ENCODE peak calls at places on chromosomes 5 and 9, in seven cellular contexts. One of them, this sample, is unnamed.

GRCh38 chr5:158599132-158599531 is 500.6 kb downstream of the EBF1 start:
- DNase-seq in brain microvascular endothelial cell: no peak
- DNase-seq in neural progenitor cell: no peak
- DNase-seq in PC-3: no peak
- DNase-seq in PC-9: no peak
- DNase-seq in psoas muscle: no peak
- DNase-seq in colonic mucosa: no peak
- DNase-seq in this sample: no peak

GRCh38 chr9:98101868-98102273 is 17.2 kb downstream of the TRIM14 start:
- DNase-seq in PC-9: no peak
- DNase-seq in brain microvascular endothelial cell: no peak
- DNase-seq in psoas muscle: no peak
- DNase-seq in neural progenitor cell: peak
- DNase-seq in colonic mucosa: no peak
- DNase-seq in PC-3: no peak
- DNase-seq in this sample: no peak

GRCh38 chr5:130198927-130199326 is 294.7 kb downstream of the CHSY3 start:
- DNase-seq in brain microvascular endothelial cell: peak
- DNase-seq in colonic mucosa: no peak
- DNase-seq in PC-3: peak
- DNase-seq in neural progenitor cell: peak
- DNase-seq in PC-9: no peak
- DNase-seq in psoas muscle: no peak
- DNase-seq in this sample: no peak

GRCh38 chr9:93028448-93029006 is 30.0 kb upstream of the SUSD3 start:
- DNase-seq in PC-9: no peak
- DNase-seq in brain microvascular endothelial cell: no peak
- DNase-seq in neural progenitor cell: no peak
- DNase-seq in psoas muscle: no peak
- DNase-seq in PC-3: no peak
- DNase-seq in colonic mucosa: no peak
- DNase-seq in this sample: no peak

GRCh38 chr9:97386733-97387503 is 25.0 kb upstream of the TDRD7 start:
- DNase-seq in brain microvascular endothelial cell: peak
- DNase-seq in PC-3: peak
- DNase-seq in PC-9: no peak
- DNase-seq in neural progenitor cell: peak
- DNase-seq in colonic mucosa: peak
- DNase-seq in psoas muscle: peak
- DNase-seq in this sample: peak

GRCh38 chr5:33841829-33842228 is 50.0 kb downstream of the ADAMTS12 start:
- DNase-seq in psoas muscle: no peak
- DNase-seq in neural progenitor cell: no peak
- DNase-seq in brain microvascular endothelial cell: no peak
- DNase-seq in PC-3: peak
- DNase-seq in PC-9: peak
- DNase-seq in colonic mucosa: no peak
- DNase-seq in this sample: no peak

GRCh38 chr9:132446887-132447286 is 36.9 kb downstream of the CFAP77 start:
- DNase-seq in neural progenitor cell: no peak
- DNase-seq in colonic mucosa: no peak
- DNase-seq in psoas muscle: no peak
- DNase-seq in brain microvascular endothelial cell: no peak
- DNase-seq in PC-9: no peak
- DNase-seq in PC-3: no peak
- DNase-seq in this sample: no peak

GRCh38 chr5:135075621-135076585 is 41.9 kb upstream of the PITX1 start:
- DNase-seq in PC-9: no peak
- DNase-seq in PC-3: no peak
- DNase-seq in brain microvascular endothelial cell: peak
- DNase-seq in colonic mucosa: no peak
- DNase-seq in neural progenitor cell: no peak
- DNase-seq in psoas muscle: no peak
- DNase-seq in this sample: no peak

GRCh38 chr9:125747053-125747764 is at the start of gene PBX3:
- DNase-seq in PC-9: no peak
- DNase-seq in PC-3: peak
- DNase-seq in colonic mucosa: peak
- DNase-seq in brain microvascular endothelial cell: no peak
- DNase-seq in neural progenitor cell: peak
- DNase-seq in psoas muscle: peak
- DNase-seq in this sample: peak

GRCh38 chr5:116652196-116652729 is 77.6 kb upstream of the SEMA6A start:
- DNase-seq in neural progenitor cell: peak
- DNase-seq in colonic mucosa: no peak
- DNase-seq in psoas muscle: peak
- DNase-seq in PC-9: no peak
- DNase-seq in brain microvascular endothelial cell: peak
- DNase-seq in PC-3: no peak
- DNase-seq in this sample: peak

GRCh38 chr5:170070556-170071412 is 34.9 kb upstream of the FOXI1 start:
- DNase-seq in neural progenitor cell: peak
- DNase-seq in brain microvascular endothelial cell: peak
- DNase-seq in PC-3: peak
- DNase-seq in psoas muscle: no peak
- DNase-seq in PC-9: no peak
- DNase-seq in colonic mucosa: peak
- DNase-seq in this sample: peak

GRCh38 chr9:70065572-70065971 is 21.9 kb downstream of the MAMDC2 start:
- DNase-seq in brain microvascular endothelial cell: no peak
- DNase-seq in PC-9: no peak
- DNase-seq in colonic mucosa: no peak
- DNase-seq in PC-3: no peak
- DNase-seq in neural progenitor cell: no peak
- DNase-seq in psoas muscle: no peak
- DNase-seq in this sample: no peak

GRCh38 chr9:101027733-101028345 is 688 bp upstream of the PLPPR1 start:
- DNase-seq in colonic mucosa: no peak
- DNase-seq in brain microvascular endothelial cell: no peak
- DNase-seq in PC-3: no peak
- DNase-seq in PC-9: no peak
- DNase-seq in neural progenitor cell: peak
- DNase-seq in psoas muscle: no peak
- DNase-seq in this sample: no peak

GRCh38 chr9:101029300-101030021 is 934 bp downstream of the PLPPR1 start:
- DNase-seq in psoas muscle: no peak
- DNase-seq in PC-3: no peak
- DNase-seq in colonic mucosa: no peak
- DNase-seq in brain microvascular endothelial cell: no peak
- DNase-seq in neural progenitor cell: peak
- DNase-seq in PC-9: no peak
- DNase-seq in this sample: no peak

GRCh38 chr9:101027246-101027645 is 1.3 kb upstream of the PLPPR1 start:
- DNase-seq in psoas muscle: no peak
- DNase-seq in PC-9: no peak
- DNase-seq in brain microvascular endothelial cell: no peak
- DNase-seq in PC-3: no peak
- DNase-seq in neural progenitor cell: no peak
- DNase-seq in colonic mucosa: no peak
- DNase-seq in this sample: no peak

GRCh38 chr9:101028346-101029299 is at the start of gene PLPPR1:
- DNase-seq in neural progenitor cell: peak
- DNase-seq in psoas muscle: peak
- DNase-seq in PC-9: no peak
- DNase-seq in PC-3: no peak
- DNase-seq in brain microvascular endothelial cell: peak
- DNase-seq in colonic mucosa: peak
- DNase-seq in this sample: peak

GRCh38 chr9:101030022-101030391 is 1.5 kb downstream of the PLPPR1 start:
- DNase-seq in neural progenitor cell: peak
- DNase-seq in psoas muscle: no peak
- DNase-seq in brain microvascular endothelial cell: no peak
- DNase-seq in colonic mucosa: no peak
- DNase-seq in PC-3: no peak
- DNase-seq in PC-9: no peak
- DNase-seq in this sample: no peak
- H3K27ac ChIP-seq in neural progenitor cell: no peak
- H3K27ac ChIP-seq in psoas muscle: no peak
- H3K27ac ChIP-seq in brain microvascular endothelial cell: no peak
- H3K27ac ChIP-seq in colonic mucosa: no peak
- H3K27ac ChIP-seq in PC-3: no peak
- H3K27ac ChIP-seq in PC-9: no peak
- H3K27ac ChIP-seq in this sample: no peak

DNA sequence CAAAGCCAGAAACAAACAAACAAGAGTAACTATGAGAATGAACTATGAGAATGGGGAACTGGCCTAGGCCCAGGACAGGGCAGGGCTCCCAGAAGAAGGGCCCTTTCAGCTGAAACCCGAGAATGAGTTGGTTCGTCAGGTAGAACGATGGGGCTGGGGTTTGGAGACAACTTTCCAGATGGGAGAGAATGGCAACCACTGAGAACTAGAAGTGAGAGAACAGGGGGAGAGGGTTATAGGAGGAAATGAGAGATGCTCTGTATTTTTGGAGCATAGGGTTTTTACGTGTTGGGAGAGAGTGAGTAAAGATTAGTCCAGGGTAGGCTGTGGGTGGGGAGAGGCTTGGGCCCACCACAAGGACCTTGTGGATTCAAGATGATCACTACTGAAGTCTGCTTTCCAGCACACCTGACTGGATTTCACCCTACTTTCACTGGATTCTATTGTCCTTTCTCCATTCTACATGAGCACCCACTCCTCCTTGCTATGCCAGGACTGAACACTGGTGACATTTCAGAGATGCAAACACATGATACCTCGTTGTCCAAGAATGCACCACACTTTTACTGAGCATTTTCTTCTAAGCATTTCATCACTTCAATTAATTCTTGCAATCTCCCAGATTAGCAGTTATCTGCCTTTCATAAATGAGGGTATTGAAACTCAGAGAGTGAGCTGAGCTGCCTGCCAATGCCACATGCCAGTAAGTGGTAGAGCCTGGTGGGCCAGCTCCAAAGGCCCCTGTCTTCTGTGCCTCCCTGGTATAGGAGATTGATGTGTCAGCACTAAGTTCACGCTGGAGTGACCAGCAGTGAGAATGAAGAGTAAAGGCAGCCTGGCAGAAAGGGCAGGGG is 3.2 kb upstream of the TMEM268 start:
- DNase-seq in neural progenitor cell: no peak
- DNase-seq in brain microvascular endothelial cell: no peak
- DNase-seq in psoas muscle: no peak
- DNase-seq in colonic mucosa: no peak
- DNase-seq in PC-9: no peak
- DNase-seq in PC-3: no peak
- DNase-seq in this sample: no peak
- H3K27ac ChIP-seq in neural progenitor cell: no peak
- H3K27ac ChIP-seq in brain microvascular endothelial cell: no peak
- H3K27ac ChIP-seq in psoas muscle: no peak
- H3K27ac ChIP-seq in colonic mucosa: no peak
- H3K27ac ChIP-seq in PC-9: no peak
- H3K27ac ChIP-seq in PC-3: no peak
- H3K27ac ChIP-seq in this sample: no peak

GRCh38 chr5:132797651-132798050 is 15.5 kb upstream of the SOWAHA start:
- DNase-seq in brain microvascular endothelial cell: no peak
- DNase-seq in colonic mucosa: no peak
- DNase-seq in PC-3: no peak
- DNase-seq in neural progenitor cell: no peak
- DNase-seq in psoas muscle: no peak
- DNase-seq in PC-9: no peak
- DNase-seq in this sample: no peak

GRCh38 chr5:132802044-132802684 is 10.9 kb upstream of the SOWAHA start:
- DNase-seq in brain microvascular endothelial cell: no peak
- DNase-seq in neural progenitor cell: no peak
- DNase-seq in colonic mucosa: no peak
- DNase-seq in PC-9: no peak
- DNase-seq in psoas muscle: no peak
- DNase-seq in PC-3: no peak
- DNase-seq in this sample: no peak

GRCh38 chr5:132800545-132800944 is 12.6 kb upstream of the SOWAHA start:
- DNase-seq in psoas muscle: no peak
- DNase-seq in brain microvascular endothelial cell: no peak
- DNase-seq in PC-3: no peak
- DNase-seq in neural progenitor cell: no peak
- DNase-seq in colonic mucosa: no peak
- DNase-seq in PC-9: no peak
- DNase-seq in this sample: no peak

DNA sequence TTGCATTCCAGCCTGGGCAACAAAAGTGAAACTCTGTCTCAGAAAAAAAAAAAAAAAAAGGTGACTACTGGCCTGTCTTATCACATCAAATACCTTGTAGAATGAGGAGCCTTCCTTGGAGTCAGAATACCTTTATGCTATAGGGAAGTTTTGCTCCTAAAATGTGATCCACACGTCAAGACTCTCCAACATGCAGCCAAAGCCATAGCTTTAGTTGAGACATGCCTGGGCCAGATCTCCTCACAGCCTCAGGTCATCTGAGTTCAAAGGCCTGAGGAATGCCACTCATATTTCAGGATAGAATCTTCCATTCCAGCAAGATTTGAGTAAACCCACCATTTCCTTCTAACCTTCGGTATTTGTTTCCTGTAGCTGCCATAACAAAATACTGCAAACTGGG is 13.7 kb upstream of the SOWAHA start:
- DNase-seq in psoas muscle: no peak
- DNase-seq in brain microvascular endothelial cell: no peak
- DNase-seq in colonic mucosa: no peak
- DNase-seq in neural progenitor cell: no peak
- DNase-seq in PC-9: no peak
- DNase-seq in PC-3: no peak
- DNase-seq in this sample: no peak
- H3K27ac ChIP-seq in psoas muscle: no peak
- H3K27ac ChIP-seq in brain microvascular endothelial cell: no peak
- H3K27ac ChIP-seq in colonic mucosa: no peak
- H3K27ac ChIP-seq in neural progenitor cell: no peak
- H3K27ac ChIP-seq in PC-9: no peak
- H3K27ac ChIP-seq in PC-3: no peak
- H3K27ac ChIP-seq in this sample: no peak

GRCh38 chr5:178301641-178302040 is 69.0 kb upstream of the PHYKPL start:
- DNase-seq in psoas muscle: no peak
- DNase-seq in PC-9: no peak
- DNase-seq in PC-3: no peak
- DNase-seq in neural progenitor cell: no peak
- DNase-seq in brain microvascular endothelial cell: no peak
- DNase-seq in colonic mucosa: no peak
- DNase-seq in this sample: no peak
- H3K27ac ChIP-seq in psoas muscle: no peak
- H3K27ac ChIP-seq in PC-9: no peak
- H3K27ac ChIP-seq in PC-3: no peak
- H3K27ac ChIP-seq in neural progenitor cell: no peak
- H3K27ac ChIP-seq in brain microvascular endothelial cell: no peak
- H3K27ac ChIP-seq in colonic mucosa: no peak
- H3K27ac ChIP-seq in this sample: no peak

DNA sequence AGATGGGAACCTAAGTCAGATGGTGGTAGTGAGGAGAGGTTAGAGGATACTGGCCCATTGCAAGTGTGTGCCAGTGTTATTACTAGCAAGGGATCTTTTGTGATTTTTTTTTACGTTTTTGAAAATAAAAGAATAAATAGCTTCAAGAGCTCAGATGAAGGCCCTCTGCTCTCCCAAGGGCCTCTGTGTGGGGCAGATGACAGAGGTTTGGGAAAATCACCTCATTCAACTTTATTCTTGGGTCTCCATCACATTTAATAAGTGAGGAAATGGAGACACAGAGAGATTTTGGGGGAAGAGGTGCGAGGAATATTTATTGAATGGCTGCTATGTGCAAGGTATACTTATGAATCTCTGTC is 10.1 kb upstream of the TRAF1 start:
- DNase-seq in PC-3: no peak
- DNase-seq in neural progenitor cell: no peak
- DNase-seq in colonic mucosa: no peak
- DNase-seq in PC-9: no peak
- DNase-seq in brain microvascular endothelial cell: no peak
- DNase-seq in psoas muscle: no peak
- DNase-seq in this sample: no peak
- H3K27ac ChIP-seq in PC-3: no peak
- H3K27ac ChIP-seq in neural progenitor cell: no peak
- H3K27ac ChIP-seq in colonic mucosa: peak
- H3K27ac ChIP-seq in PC-9: no peak
- H3K27ac ChIP-seq in brain microvascular endothelial cell: no peak
- H3K27ac ChIP-seq in psoas muscle: no peak
- H3K27ac ChIP-seq in this sample: no peak

This sample was measured in SJSA1.